ENCODE peak calls at places on chromosomes 11 and 22, in four cellular contexts. M is aorta, C is IMR-90, J is stomach. D is an unnamed sample.

GRCh38 chr11:73585834-73586575 is 11.9 kb downstream of the FAM168A start:
- DNase-seq in M (no peak), C (peak; percentile 90), J (no peak), D (no peak)

GRCh38 chr11:96085349-96085910 is 161.5 kb upstream of the MTMR2 start:
- DNase-seq in M (no peak), C (no peak), J (no peak), D (no peak)

GRCh38 chr22:35134637-35135036 is 68.7 kb downstream of the ISX start:
- DNase-seq in M (no peak), C (no peak), J (no peak), D (no peak)

GRCh38 chr22:24067587-24068376 is 56.7 kb downstream of the CABIN1 start:
- DNase-seq in M (peak; percentile 11), C (no peak), J (peak; percentile 50), D (no peak)

GRCh38 chr22:24066872-24067271 is 55.8 kb downstream of the CABIN1 start:
- DNase-seq in M (peak; percentile 73), C (no peak), J (peak; percentile 71), D (no peak)

GRCh38 chr22:41841085-41841712 is 8.3 kb downstream of the SREBF2 start:
- DNase-seq in M (no peak), C (no peak), J (peak; percentile 60), D (no peak)

GRCh38 chr11:69257134-69257533 is 36.8 kb upstream of the MYEOV start:
- DNase-seq in M (peak; percentile 48), C (no peak), J (no peak), D (no peak)

GRCh38 chr11:1733716-1734351 is 16.6 kb downstream of the IFITM10 start:
- DNase-seq in M (peak; percentile 74), C (no peak), J (no peak), D (no peak)

GRCh38 chr11:127106142-127106541 is 105.6 kb upstream of the KIRREL3 start:
- DNase-seq in M (no peak), C (peak; percentile 12), J (no peak), D (no peak)

GRCh38 chr11:101061606-101062005 is 68.0 kb downstream of the PGR start:
- DNase-seq in M (no peak), C (peak; percentile 21), J (no peak), D (no peak)

GRCh38 chr11:117925198-117925925 is 3.8 kb downstream of the TMPRSS13 start:
- DNase-seq in M (peak; percentile 51), C (no peak), J (no peak), D (no peak)

GRCh38 chr11:126682590-126682989 is 318.0 kb downstream of the KIRREL3 start:
- DNase-seq in M (no peak), C (no peak), J (no peak), D (no peak)

GRCh38 chr11:134537941-134538340 is 125.9 kb upstream of the B3GAT1 start:
- DNase-seq in M (peak; percentile 44), C (no peak), J (no peak), D (peak; percentile 25)

GRCh38 chr11:40293655-40294342 is 1165.7 kb downstream of the LRRC4C start:
- DNase-seq in M (peak; percentile 87), C (peak; percentile 92), J (peak; percentile 59), D (peak; percentile 63)

GRCh38 chr11:48034926-48035876 is 54.8 kb downstream of the PTPRJ start:
- DNase-seq in M (peak; percentile 81), C (no peak), J (peak; percentile 40), D (peak; percentile 87)

GRCh38 chr11:79219186-79220045 is 221.4 kb downstream of the TENM4 start:
- DNase-seq in M (no peak), C (no peak), J (no peak), D (no peak)

GRCh38 chr11:16154715-16155396 is 201.5 kb downstream of the SOX6 start:
- DNase-seq in M (no peak), C (no peak), J (peak; percentile 33), D (no peak)

GRCh38 chr22:37894939-37895670 is 11.0 kb upstream of the MICALL1 start:
- DNase-seq in M (no peak), C (no peak), J (peak; percentile 30), D (no peak)

GRCh38 chr11:2526808-2527381 is 82.1 kb downstream of the KCNQ1 start:
- DNase-seq in M (peak; percentile 80), C (no peak), J (peak; percentile 87), D (peak; percentile 68)

GRCh38 chr22:35977136-35977535 is 51.5 kb downstream of the RBFOX2 start:
- DNase-seq in M (no peak), C (peak; percentile 85), J (no peak), D (no peak)

GRCh38 chr22:44702479-44703219 is 645 bp downstream of the PRR5 start:
- DNase-seq in M (no peak), C (peak; percentile 54), J (peak; percentile 40), D (no peak)

GRCh38 chr11:3837793-3838192 is 3.0 kb downstream of the RHOG start:
- DNase-seq in M (peak; percentile 55), C (no peak), J (peak; percentile 36), D (peak; percentile 68)

GRCh38 chr22:46149493-46149997 is 781 bp upstream of the PPARA start:
- DNase-seq in M (peak; percentile 88), C (no peak), J (peak; percentile 75), D (peak; percentile 54)

GRCh38 chr22:17095538-17095937 is 10.7 kb downstream of the IL17RA start:
- DNase-seq in M (peak; percentile 19), C (no peak), J (no peak), D (no peak)

GRCh38 chr11:9269492-9270030 is 4.4 kb upstream of the DENND5A start:
- DNase-seq in M (no peak), C (peak; percentile 24), J (no peak), D (no peak)

GRCh38 chr11:118002541-118003019 is 16.4 kb downstream of the IL10RA start:
- DNase-seq in M (no peak), C (no peak), J (no peak), D (peak; percentile 58)

GRCh38 chr11:82682003-82682751 is 51.5 kb downstream of the FAM181B start:
- DNase-seq in M (no peak), C (peak; percentile 75), J (no peak), D (no peak)

GRCh38 chr11:93842461-93842860 is 8.0 kb downstream of the VSTM5 start:
- DNase-seq in M (no peak), C (peak; percentile 71), J (peak; percentile 83), D (no peak)

GRCh38 chr11:62578541-62578940 is 4.8 kb upstream of the EEF1G start:
- DNase-seq in M (no peak), C (no peak), J (no peak), D (no peak)

GRCh38 chr22:42697542-42698013 is 23.1 kb downstream of the A4GALT start:
- DNase-seq in M (peak; percentile 95), C (peak; percentile 73), J (peak; percentile 66), D (peak; percentile 91)

GRCh38 chr22:48779661-48780596 is 1047.7 kb downstream of the BRD1 start:
- DNase-seq in M (no peak), C (no peak), J (no peak), D (no peak)

GRCh38 chr11:102179366-102179765 is 69.1 kb downstream of the YAP1 start:
- DNase-seq in M (no peak), C (no peak), J (no peak), D (no peak)

GRCh38 chr11:57634311-57634710 is 15.4 kb downstream of the YPEL4 start:
- DNase-seq in M (no peak), C (no peak), J (no peak), D (no peak)

GRCh38 chr11:118462178-118462577 is 25.9 kb downstream of the KMT2A start:
- DNase-seq in M (no peak), C (no peak), J (no peak), D (no peak)

GRCh38 chr11:952406-953385 is 27.0 kb downstream of the AP2A2 start:
- DNase-seq in M (no peak), C (peak; percentile 67), J (peak; percentile 73), D (no peak)

GRCh38 chr22:48428556-48429371 is 1398.9 kb downstream of the BRD1 start:
- DNase-seq in M (peak; percentile 31), C (no peak), J (no peak), D (no peak)

GRCh38 chr11:31823372-31824371 is 12.6 kb upstream of the PAX6 start:
- DNase-seq in M (no peak), C (no peak), J (no peak), D (no peak)
- H3K4me1 ChIP-seq in M (no peaks in the 10 kb centered on the region), C (peaks cover 8% of the 10 kb centered on the region), J (peaks cover 4% of the 10 kb centered on the region), D (no peaks in the 10 kb centered on the region)

DNA sequence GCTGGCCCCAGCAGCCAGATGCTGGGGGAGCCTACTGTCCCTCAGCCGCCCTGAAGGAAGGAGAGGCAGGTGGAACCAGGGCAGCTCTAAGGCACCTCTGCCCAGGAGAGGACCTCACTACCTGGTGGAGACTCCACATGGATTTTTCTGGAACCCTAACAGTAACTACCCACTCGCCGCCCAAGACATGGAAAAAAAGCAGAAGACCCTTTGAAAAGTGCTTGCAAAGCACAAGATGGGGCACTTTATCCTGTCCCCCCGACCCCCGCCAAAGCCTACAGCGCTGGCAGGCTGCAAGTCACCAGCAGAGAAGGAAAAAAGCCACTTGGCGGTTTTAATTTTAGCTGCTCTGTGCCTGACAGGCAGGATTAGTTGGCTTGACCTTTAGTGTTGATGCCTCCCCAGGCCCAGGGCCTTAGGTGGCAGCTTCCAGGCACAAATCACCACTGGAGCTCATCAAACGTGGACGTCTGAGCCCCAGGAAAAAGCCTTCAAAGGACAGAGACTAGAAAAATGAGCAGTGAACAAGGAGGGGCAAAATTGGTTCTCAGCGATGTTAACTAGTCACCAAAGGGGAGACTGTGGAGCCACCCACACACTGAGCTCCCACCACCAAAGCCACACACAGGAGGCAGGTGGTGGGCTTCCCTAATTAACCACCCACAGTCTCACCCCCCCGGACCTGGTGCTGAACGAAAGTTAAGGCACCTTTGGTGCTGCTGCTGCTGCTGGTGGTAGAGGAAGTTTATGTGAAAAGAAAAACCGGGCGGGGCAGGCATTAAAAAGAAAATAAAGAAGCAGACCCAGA is 4.2 kb upstream of the PYGM start:
- DNase-seq in M (no peak), C (no peak), J (peak; percentile 25), D (no peak)
- H3K4me1 ChIP-seq in M (no peaks in the 10 kb centered on the region), C (peaks cover 18% of the 10 kb centered on the region), J (peaks cover 41% of the 10 kb centered on the region), D (peaks cover 72% of the 10 kb centered on the region)

DNA sequence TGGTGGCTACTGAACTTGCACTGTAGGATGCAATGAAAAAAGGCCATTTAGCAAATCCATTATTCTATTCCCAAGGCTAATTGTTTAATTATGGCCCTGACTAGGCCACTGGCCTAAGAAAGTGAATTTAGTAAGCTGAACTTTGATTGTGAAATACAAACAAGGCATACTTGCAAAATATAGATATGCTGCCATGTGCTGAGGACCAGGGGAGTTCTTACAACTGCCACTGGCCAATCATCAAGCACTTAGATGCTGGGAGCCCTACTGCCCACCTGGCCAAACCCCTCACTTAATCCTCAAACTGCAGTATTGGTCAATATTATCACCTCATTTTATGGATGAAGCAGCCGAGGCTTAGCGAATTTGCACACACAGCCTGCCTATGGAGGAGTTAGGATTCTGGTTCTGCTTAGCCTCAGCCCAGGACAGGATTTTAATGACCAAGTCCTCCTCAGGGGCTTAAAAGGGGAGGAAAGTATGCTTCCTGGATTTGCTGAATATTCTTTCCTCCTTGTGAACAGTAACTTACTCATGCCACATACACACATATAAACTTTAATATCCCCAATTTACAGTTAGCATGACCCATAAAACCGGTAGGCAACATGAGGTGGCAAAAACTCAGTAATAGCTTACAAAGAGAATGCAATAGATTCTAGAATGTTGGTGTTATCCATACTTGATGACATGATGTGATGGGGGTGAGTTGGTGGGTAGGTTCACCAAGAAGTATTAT is 39.3 kb downstream of the CD44 start:
- DNase-seq in M (no peak), C (no peak), J (no peak), D (no peak)
- H3K4me1 ChIP-seq in M (peaks cover 32% of the 10 kb centered on the region), C (peaks cover 41% of the 10 kb centered on the region), J (peaks cover 40% of the 10 kb centered on the region), D (peaks cover 9% of the 10 kb centered on the region)

DNA sequence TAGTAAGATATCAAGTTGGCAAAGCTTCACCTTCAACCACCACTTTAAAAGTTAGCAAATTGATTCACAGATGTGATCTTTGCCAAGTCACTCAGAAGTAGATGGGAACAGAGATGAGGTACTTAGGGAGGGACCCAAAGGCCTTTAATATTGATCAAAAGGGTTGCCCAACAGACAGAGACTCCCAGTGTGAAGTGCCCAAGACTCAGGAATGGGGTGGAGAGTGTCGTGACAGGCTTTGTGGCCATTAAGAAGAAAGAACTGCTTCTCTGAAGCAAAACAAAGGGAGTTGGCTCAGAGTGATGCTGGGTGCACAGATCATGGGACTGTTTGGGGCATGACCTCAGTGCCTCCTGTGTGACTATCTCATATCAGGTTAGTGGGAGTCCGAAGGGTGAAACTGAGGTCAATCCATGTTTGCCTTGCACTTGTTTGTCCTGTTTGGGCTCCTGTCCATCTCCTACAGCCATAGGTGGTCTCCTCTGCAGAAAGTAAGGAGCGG is 132.3 kb downstream of the APIP start:
- DNase-seq in M (no peak), C (no peak), J (no peak), D (no peak)
- H3K4me1 ChIP-seq in M (no peaks in the 10 kb centered on the region), C (peaks cover 4% of the 10 kb centered on the region), J (no peaks in the 10 kb centered on the region), D (no peaks in the 10 kb centered on the region)